ENCODE peak calls at places on chromosomes 6 and 20, in four cellular contexts. M is Calu3, N is B cell, D is iris pigment epithelial cell. Z is an unnamed sample.

GRCh38 chr6:121932071-121933009 is 467.1 kb upstream of the HSF2 start:
- DNase-seq in M (peak), N (no peak), D (peak), Z (no peak)

GRCh38 chr6:131383421-131384411 is 189.3 kb upstream of the ARG1 start:
- DNase-seq in M (no peak), N (no peak), D (no peak), Z (no peak)

GRCh38 chr20:52192296-52193007 is 873 bp upstream of the ZFP64 start:
- DNase-seq in M (peak), N (peak), D (no peak), Z (no peak)

GRCh38 chr6:129774697-129775447 is 64.9 kb upstream of the ARHGAP18 start:
- DNase-seq in M (peak), N (peak), D (peak), Z (peak)

GRCh38 chr6:140824595-140824994 is 1308.1 kb upstream of the GJE1 start:
- DNase-seq in M (no peak), N (no peak), D (no peak), Z (no peak)

GRCh38 chr6:29792123-29793035 is 35.2 kb upstream of the HLA-G start:
- DNase-seq in M (peak), N (peak), D (no peak), Z (peak)

GRCh38 chr6:158353851-158354508 is 41.7 kb downstream of the TULP4 start:
- DNase-seq in M (no peak), N (no peak), D (peak), Z (no peak)

GRCh38 chr6:81130969-81131368 is 621.5 kb downstream of the TENT5A start:
- DNase-seq in M (no peak), N (no peak), D (no peak), Z (no peak)

GRCh38 chr6:80143312-80143960 is 37.0 kb downstream of the BCKDHB start:
- DNase-seq in M (peak), N (no peak), D (peak), Z (peak)

GRCh38 chr6:167235421-167236238 is 55.5 kb upstream of the UNC93A start:
- DNase-seq in M (no peak), N (no peak), D (no peak), Z (no peak)

GRCh38 chr6:57297505-57297904 is 19.9 kb upstream of the PRIM2 start:
- DNase-seq in M (no peak), N (no peak), D (no peak), Z (no peak)

GRCh38 chr6:150730801-150731445 is 131.2 kb downstream of the PLEKHG1 start:
- DNase-seq in M (no peak), N (no peak), D (no peak), Z (no peak)

GRCh38 chr20:31717478-31717946 is 5.2 kb downstream of the BCL2L1 start:
- DNase-seq in M (no peak), N (peak), D (no peak), Z (no peak)

GRCh38 chr6:90644492-90644891 is 57.6 kb upstream of the MAP3K7 start:
- DNase-seq in M (no peak), N (no peak), D (no peak), Z (no peak)

GRCh38 chr6:134630468-134631180 is 312.7 kb upstream of the SGK1 start:
- DNase-seq in M (no peak), N (peak), D (no peak), Z (no peak)

GRCh38 chr6:30767158-30767943 is 23.0 kb upstream of the IER3 start:
- DNase-seq in M (no peak), N (no peak), D (no peak), Z (no peak)

GRCh38 chr20:13205848-13206434 is 15.1 kb upstream of the ISM1 start:
- DNase-seq in M (no peak), N (no peak), D (no peak), Z (no peak)

GRCh38 chr6:44049163-44049988 is 77.9 kb downstream of the MRPL14 start:
- DNase-seq in M (no peak), N (no peak), D (no peak), Z (no peak)

GRCh38 chr6:85494551-85495337 is 44.9 kb downstream of the NT5E start:
- DNase-seq in M (no peak), N (no peak), D (peak), Z (no peak)

GRCh38 chr20:47124235-47124717 is 229.6 kb downstream of the EYA2 start:
- DNase-seq in M (no peak), N (no peak), D (peak), Z (no peak)

GRCh38 chr20:10490706-10491105 is 55.6 kb downstream of the SLX4IP start:
- DNase-seq in M (no peak), N (no peak), D (peak), Z (no peak)

GRCh38 chr6:37493047-37493995 is 6.4 kb downstream of the CCDC167 start:
- DNase-seq in M (no peak), N (no peak), D (no peak), Z (no peak)

GRCh38 chr6:94196891-94197290 is 777.5 kb upstream of the EPHA7 start:
- DNase-seq in M (no peak), N (no peak), D (no peak), Z (no peak)